ENCODE peak calls at places on chromosomes 2 and 18, in five cellular contexts. One of them, this sample, is unnamed.

GRCh38 chr18:50009772-50010171 is 185.2 kb downstream of the MYO5B start:
- DNase-seq in breast epithelium: no peak
- DNase-seq in spleen: no peak
- DNase-seq in stomach: peak; percentile 65
- DNase-seq in K562: peak; percentile 44
- DNase-seq in this sample: no peak

GRCh38 chr2:236988690-236989639 is 96.7 kb upstream of the COPS8 start:
- DNase-seq in K562: no peak
- DNase-seq in stomach: peak; percentile 74
- DNase-seq in breast epithelium: peak; percentile 66
- DNase-seq in spleen: peak; percentile 85
- DNase-seq in this sample: peak; percentile 86

GRCh38 chr2:41540268-41540963 is 507.4 kb upstream of the PKDCC start:
- DNase-seq in breast epithelium: no peak
- DNase-seq in stomach: no peak
- DNase-seq in spleen: no peak
- DNase-seq in K562: no peak
- DNase-seq in this sample: no peak

GRCh38 chr2:212135739-212136138 is 402.9 kb downstream of the ERBB4 start:
- DNase-seq in spleen: no peak
- DNase-seq in breast epithelium: no peak
- DNase-seq in K562: no peak
- DNase-seq in stomach: no peak
- DNase-seq in this sample: no peak

GRCh38 chr2:176492583-176492982 is 223.3 kb downstream of the MTX2 start:
- DNase-seq in K562: no peak
- DNase-seq in stomach: no peak
- DNase-seq in breast epithelium: no peak
- DNase-seq in spleen: no peak
- DNase-seq in this sample: no peak

GRCh38 chr18:63887424-63887823 is at the start of gene SERPINB2:
- DNase-seq in K562: no peak
- DNase-seq in stomach: no peak
- DNase-seq in spleen: no peak
- DNase-seq in breast epithelium: no peak
- DNase-seq in this sample: no peak

GRCh38 chr18:34867520-34867919 is 157.4 kb downstream of the DTNA start:
- DNase-seq in K562: no peak
- DNase-seq in spleen: no peak
- DNase-seq in breast epithelium: no peak
- DNase-seq in stomach: no peak
- DNase-seq in this sample: no peak

GRCh38 chr2:66433945-66434678 is 813 bp upstream of the MEIS1 start:
- DNase-seq in K562: peak; percentile 39
- DNase-seq in breast epithelium: no peak
- DNase-seq in spleen: peak; percentile 69
- DNase-seq in stomach: peak; percentile 69
- DNase-seq in this sample: peak; percentile 75

GRCh38 chr2:175097297-175097696 is 70.7 kb downstream of the ATF2 start:
- DNase-seq in breast epithelium: no peak
- DNase-seq in spleen: no peak
- DNase-seq in K562: no peak
- DNase-seq in stomach: no peak
- DNase-seq in this sample: no peak

GRCh38 chr2:217932661-217933325 is 70.0 kb downstream of the TNS1 start:
- DNase-seq in K562: no peak
- DNase-seq in breast epithelium: no peak
- DNase-seq in spleen: no peak
- DNase-seq in stomach: no peak
- DNase-seq in this sample: no peak
- TF ChIP-seq POLR2AphosphoS5 in K562: no peak
- TF ChIP-seq POLR2AphosphoS5 in breast epithelium: no peak
- TF ChIP-seq POLR2AphosphoS5 in spleen: peak; percentile 57
- TF ChIP-seq POLR2AphosphoS5 in stomach: peak; percentile 41
- TF ChIP-seq POLR2AphosphoS5 in this sample: no peak

GRCh38 chr2:196980498-196980897 is 54.0 kb upstream of the PGAP1 start:
- DNase-seq in stomach: no peak
- DNase-seq in K562: no peak
- DNase-seq in breast epithelium: no peak
- DNase-seq in spleen: no peak
- DNase-seq in this sample: no peak
- TF ChIP-seq CTCF in stomach: no peak
- TF ChIP-seq CTCF in K562: no peak
- TF ChIP-seq CTCF in breast epithelium: no peak
- TF ChIP-seq CTCF in spleen: no peak
- TF ChIP-seq CTCF in this sample: no peak

GRCh38 chr2:47172156-47172921 is 17.2 kb upstream of the STPG4 start:
- DNase-seq in stomach: no peak
- DNase-seq in breast epithelium: no peak
- DNase-seq in K562: no peak
- DNase-seq in spleen: no peak
- DNase-seq in this sample: no peak

GRCh38 chr2:47169784-47170183 is 14.7 kb upstream of the STPG4 start:
- DNase-seq in K562: no peak
- DNase-seq in spleen: no peak
- DNase-seq in breast epithelium: no peak
- DNase-seq in stomach: no peak
- DNase-seq in this sample: no peak

GRCh38 chr2:47174731-47175361 is 19.7 kb upstream of the STPG4 start:
- DNase-seq in breast epithelium: peak; percentile 67
- DNase-seq in spleen: no peak
- DNase-seq in stomach: peak; percentile 64
- DNase-seq in K562: peak; percentile 39
- DNase-seq in this sample: peak; percentile 75

GRCh38 chr2:47173986-47174730 is 19.1 kb upstream of the STPG4 start:
- DNase-seq in spleen: no peak
- DNase-seq in K562: no peak
- DNase-seq in breast epithelium: no peak
- DNase-seq in stomach: no peak
- DNase-seq in this sample: no peak

GRCh38 chr2:47172922-47173695 is 18.0 kb upstream of the STPG4 start:
- DNase-seq in stomach: no peak
- DNase-seq in spleen: no peak
- DNase-seq in breast epithelium: no peak
- DNase-seq in K562: no peak
- DNase-seq in this sample: no peak
- TF ChIP-seq POLR2AphosphoS5 in stomach: no peak
- TF ChIP-seq POLR2AphosphoS5 in spleen: no peak
- TF ChIP-seq POLR2AphosphoS5 in breast epithelium: no peak
- TF ChIP-seq POLR2AphosphoS5 in K562: no peak
- TF ChIP-seq POLR2AphosphoS5 in this sample: no peak

GRCh38 chr2:120176526-120176925 is 46.7 kb downstream of the TMEM185B start:
- DNase-seq in spleen: no peak
- DNase-seq in K562: no peak
- DNase-seq in breast epithelium: no peak
- DNase-seq in stomach: no peak
- DNase-seq in this sample: no peak

GRCh38 chr2:120177973-120178372 is 45.2 kb downstream of the TMEM185B start:
- DNase-seq in K562: no peak
- DNase-seq in breast epithelium: no peak
- DNase-seq in spleen: peak; percentile 81
- DNase-seq in stomach: no peak
- DNase-seq in this sample: no peak

GRCh38 chr2:120175000-120175581 is 48.1 kb downstream of the TMEM185B start:
- DNase-seq in spleen: no peak
- DNase-seq in breast epithelium: no peak
- DNase-seq in K562: peak; percentile 66
- DNase-seq in stomach: no peak
- DNase-seq in this sample: no peak

GRCh38 chr2:120180066-120180465 is 43.1 kb downstream of the TMEM185B start:
- DNase-seq in K562: no peak
- DNase-seq in spleen: no peak
- DNase-seq in breast epithelium: no peak
- DNase-seq in stomach: no peak
- DNase-seq in this sample: no peak

DNA sequence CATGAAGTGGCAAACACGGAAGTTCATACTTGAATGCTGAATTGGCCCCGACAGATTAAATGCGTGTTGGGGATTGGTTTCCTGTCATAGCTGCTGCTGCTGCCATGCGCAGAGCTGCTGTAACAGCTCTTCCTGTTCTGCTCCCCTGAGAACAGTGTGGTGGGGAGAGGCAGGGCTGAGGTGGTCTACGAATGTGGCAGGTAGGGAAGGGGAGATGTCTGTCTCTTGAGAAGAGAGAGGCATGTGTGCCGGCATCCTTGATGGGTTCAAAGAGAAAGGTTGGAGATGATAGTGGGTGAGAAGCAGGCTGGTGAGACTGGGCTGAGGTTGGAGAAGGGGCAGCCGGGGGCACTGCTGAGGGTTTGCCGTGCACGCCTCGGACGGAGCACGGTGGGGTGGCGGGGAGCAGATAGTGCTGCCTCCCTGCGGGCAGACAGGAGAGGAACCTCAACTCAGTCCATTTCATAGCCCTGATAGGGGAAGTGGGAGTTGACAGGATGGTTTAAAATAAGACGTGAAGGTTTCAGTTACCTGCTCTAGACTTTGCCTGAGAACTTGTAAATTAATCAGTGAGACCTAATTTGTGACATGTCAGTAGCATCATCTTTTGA is 46.1 kb downstream of the TMEM185B start:
- DNase-seq in K562: peak; percentile 15
- DNase-seq in spleen: peak; percentile 96
- DNase-seq in stomach: peak; percentile 47
- DNase-seq in breast epithelium: no peak
- DNase-seq in this sample: peak; percentile 64
- TF ChIP-seq CTCF in K562: peak; percentile 66
- TF ChIP-seq CTCF in spleen: peak; percentile 75
- TF ChIP-seq CTCF in stomach: peak; percentile 7
- TF ChIP-seq CTCF in breast epithelium: no peak
- TF ChIP-seq CTCF in this sample: peak; percentile 18

GRCh38 chr2:6917761-6918421 is 679 bp downstream of the RNF144A start:
- DNase-seq in breast epithelium: no peak
- DNase-seq in K562: no peak
- DNase-seq in spleen: peak; percentile 91
- DNase-seq in stomach: no peak
- DNase-seq in this sample: no peak

GRCh38 chr2:6916736-6917070 is 509 bp upstream of the RNF144A start:
- DNase-seq in stomach: no peak
- DNase-seq in K562: no peak
- DNase-seq in breast epithelium: no peak
- DNase-seq in spleen: no peak
- DNase-seq in this sample: no peak

GRCh38 chr2:6915399-6915798 is 1.8 kb upstream of the RNF144A start:
- DNase-seq in spleen: no peak
- DNase-seq in K562: no peak
- DNase-seq in stomach: no peak
- DNase-seq in breast epithelium: no peak
- DNase-seq in this sample: no peak

GRCh38 chr2:6916224-6916623 is 988 bp upstream of the RNF144A start:
- DNase-seq in K562: no peak
- DNase-seq in stomach: no peak
- DNase-seq in spleen: no peak
- DNase-seq in breast epithelium: no peak
- DNase-seq in this sample: no peak

DNA sequence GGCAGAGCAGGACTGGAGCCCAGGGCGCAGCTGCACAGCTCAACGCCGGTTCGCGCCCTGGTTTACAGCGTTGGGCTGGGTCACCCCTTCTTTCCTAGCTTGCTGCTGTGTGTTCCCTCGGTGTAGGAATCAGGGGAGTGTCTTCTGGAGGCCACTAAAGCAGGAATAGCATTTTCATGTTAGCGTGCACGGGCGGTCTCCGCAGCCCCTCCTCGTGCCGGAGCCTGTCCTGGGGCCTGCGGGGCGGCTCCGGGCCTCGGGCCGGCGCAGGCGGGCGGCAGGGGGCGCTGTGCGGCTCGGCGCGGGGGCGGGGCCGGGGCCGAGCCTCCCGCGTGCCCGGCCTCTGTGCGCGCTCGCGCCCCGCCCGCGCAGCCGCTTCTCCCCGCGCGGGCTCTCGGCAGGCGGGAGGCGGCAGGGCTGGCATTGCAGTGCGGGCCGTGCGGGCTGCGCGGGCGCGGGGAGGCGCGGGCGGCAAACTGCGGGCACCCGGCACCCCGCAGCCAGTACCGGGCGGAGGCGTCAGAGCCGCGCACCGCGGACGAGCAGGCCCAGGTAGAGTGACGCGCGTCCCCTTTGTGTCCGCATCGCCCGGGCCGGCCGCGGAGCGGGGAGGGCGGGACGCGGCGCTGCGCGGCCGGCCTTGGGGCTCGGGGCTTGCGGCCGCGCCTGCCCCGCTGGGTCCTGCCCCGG is at the start of gene RNF144A:
- DNase-seq in breast epithelium: no peak
- DNase-seq in K562: peak; percentile 93
- DNase-seq in spleen: peak; percentile 94
- DNase-seq in stomach: peak; percentile 64
- DNase-seq in this sample: no peak
- TF ChIP-seq POLR2AphosphoS5 in breast epithelium: no peak
- TF ChIP-seq POLR2AphosphoS5 in K562: peak; percentile 44
- TF ChIP-seq POLR2AphosphoS5 in spleen: peak; percentile 73
- TF ChIP-seq POLR2AphosphoS5 in stomach: no peak
- TF ChIP-seq POLR2AphosphoS5 in this sample: no peak

GRCh38 chr2:241724259-241724974 is 10.0 kb upstream of the D2HGDH start:
- DNase-seq in breast epithelium: no peak
- DNase-seq in K562: no peak
- DNase-seq in stomach: no peak
- DNase-seq in spleen: no peak
- DNase-seq in this sample: no peak
- TF ChIP-seq CTCF in breast epithelium: no peak
- TF ChIP-seq CTCF in K562: peak; percentile 16
- TF ChIP-seq CTCF in stomach: no peak
- TF ChIP-seq CTCF in spleen: peak; percentile 48
- TF ChIP-seq CTCF in this sample: no peak

GRCh38 chr2:47073217-47073616 is 81.9 kb downstream of the STPG4 start:
- DNase-seq in spleen: no peak
- DNase-seq in breast epithelium: no peak
- DNase-seq in K562: no peak
- DNase-seq in stomach: no peak
- DNase-seq in this sample: no peak

GRCh38 chr2:47070920-47071824 is 83.9 kb downstream of the STPG4 start:
- DNase-seq in spleen: no peak
- DNase-seq in stomach: peak; percentile 63
- DNase-seq in breast epithelium: no peak
- DNase-seq in K562: no peak
- DNase-seq in this sample: peak; percentile 93

GRCh38 chr2:47073641-47074040 is 81.5 kb downstream of the STPG4 start:
- DNase-seq in breast epithelium: no peak
- DNase-seq in K562: no peak
- DNase-seq in spleen: peak; percentile 71
- DNase-seq in stomach: no peak
- DNase-seq in this sample: no peak

GRCh38 chr2:47072728-47073191 is 82.3 kb downstream of the STPG4 start:
- DNase-seq in stomach: peak; percentile 24
- DNase-seq in K562: no peak
- DNase-seq in spleen: no peak
- DNase-seq in breast epithelium: no peak
- DNase-seq in this sample: peak; percentile 84

GRCh38 chr2:47072018-47072691 is 83.0 kb downstream of the STPG4 start:
- DNase-seq in K562: no peak
- DNase-seq in spleen: peak; percentile 83
- DNase-seq in breast epithelium: no peak
- DNase-seq in stomach: no peak
- DNase-seq in this sample: peak; percentile 89
- TF ChIP-seq POLR2AphosphoS5 in K562: no peak
- TF ChIP-seq POLR2AphosphoS5 in spleen: peak; percentile 79
- TF ChIP-seq POLR2AphosphoS5 in breast epithelium: no peak
- TF ChIP-seq POLR2AphosphoS5 in stomach: peak; percentile 37
- TF ChIP-seq POLR2AphosphoS5 in this sample: no peak

GRCh38 chr2:11155326-11156059 is at the start of gene SLC66A3:
- DNase-seq in spleen: peak; percentile 97
- DNase-seq in K562: no peak
- DNase-seq in breast epithelium: no peak
- DNase-seq in stomach: no peak
- DNase-seq in this sample: no peak
- TF ChIP-seq CTCF in spleen: no peak
- TF ChIP-seq CTCF in K562: peak; percentile 15
- TF ChIP-seq CTCF in breast epithelium: no peak
- TF ChIP-seq CTCF in stomach: no peak
- TF ChIP-seq CTCF in this sample: no peak

This sample was measured in suprapubic skin.